ENCODE peak calls at places on chromosomes 11 and 22, in seven cellular contexts. Y is neural crest cell; K is stimulated activated CD4-positive, alpha-beta T cell treated with anti-CD3 and anti-CD28 coated beads, Interleukin-15, amount 100 ng/mL, for 1 hour; F is left colon; L is AML-193; B is NCI-H146; C is effector CD8-positive, alpha-beta T cell. G is an unnamed sample.

GRCh38 chr11:128455766-128456165 is 131.6 kb downstream of the ETS1 start:
- DNase-seq in Y (no peak), K (no peak), F (no peak), L (no peak), B (no peak), C (no peak), G (no peak)

GRCh38 chr22:20550851-20551744 is 43.7 kb downstream of the MED15 start:
- DNase-seq in Y (peak; percentile 44), K (no peak), F (peak; percentile 49), L (no peak), B (no peak), C (peak; percentile 33), G (no peak)

GRCh38 chr11:15248749-15249148 is 134.0 kb downstream of the INSC start:
- DNase-seq in Y (no peak), K (no peak), F (no peak), L (no peak), B (no peak), C (no peak), G (no peak)

GRCh38 chr11:19907008-19907579 is 194.5 kb downstream of the NAV2 start:
- DNase-seq in Y (no peak), K (no peak), F (no peak), L (no peak), B (no peak), C (no peak), G (no peak)

GRCh38 chr11:113960702-113961330 is 14.1 kb upstream of the HTR3A start:
- DNase-seq in Y (no peak), K (no peak), F (no peak), L (no peak), B (no peak), C (no peak), G (no peak)

GRCh38 chr11:46480909-46481308 is 89.3 kb upstream of the CHRM4 start:
- DNase-seq in Y (no peak), K (no peak), F (no peak), L (no peak), B (no peak), C (no peak), G (no peak)

GRCh38 chr22:24068377-24068680 is 57.2 kb downstream of the CABIN1 start:
- DNase-seq in Y (no peak), K (no peak), F (no peak), L (no peak), B (no peak), C (no peak), G (no peak)

GRCh38 chr11:28585007-28585406 is 476.8 kb downstream of the METTL15 start:
- DNase-seq in Y (no peak), K (no peak), F (no peak), L (no peak), B (no peak), C (no peak), G (no peak)

GRCh38 chr11:19232910-19233503 is 7.7 kb downstream of the E2F8 start:
- DNase-seq in Y (no peak), K (no peak), F (no peak), L (no peak), B (no peak), C (no peak), G (no peak)

GRCh38 chr22:46827072-46827780 is 64.8 kb downstream of the TBC1D22A start:
- DNase-seq in Y (no peak), K (no peak), F (no peak), L (no peak), B (no peak), C (no peak), G (no peak)

GRCh38 chr22:44815099-44816070 is 63.0 kb downstream of the ARHGAP8 start:
- DNase-seq in Y (no peak), K (no peak), F (no peak), L (no peak), B (no peak), C (no peak), G (no peak)

GRCh38 chr11:2097356-2097997 is 41.7 kb downstream of the IGF2 start:
- DNase-seq in Y (peak; percentile 32), K (no peak), F (peak; percentile 27), L (no peak), B (no peak), C (no peak), G (no peak)

GRCh38 chr11:123939317-123939716 is at the start of gene OR4D5:
- DNase-seq in Y (no peak), K (no peak), F (no peak), L (no peak), B (no peak), C (no peak), G (no peak)

GRCh38 chr11:65471410-65471762 is 27.5 kb upstream of the MALAT1 start:
- DNase-seq in Y (no peak), K (no peak), F (peak; percentile 82), L (peak; percentile 38), B (no peak), C (no peak), G (no peak)

GRCh38 chr22:40855960-40856512 is 403 bp downstream of the ST13 start:
- DNase-seq in Y (no peak), K (peak; percentile 7), F (no peak), L (peak; percentile 18), B (peak; percentile 27), C (peak; percentile 31), G (peak; percentile 13)

GRCh38 chr11:36053314-36053713 is 109.5 kb downstream of the LDLRAD3 start:
- DNase-seq in Y (no peak), K (no peak), F (no peak), L (no peak), B (no peak), C (no peak), G (no peak)

GRCh38 chr11:126680109-126680508 is 320.5 kb downstream of the KIRREL3 start:
- DNase-seq in Y (no peak), K (no peak), F (no peak), L (no peak), B (peak; percentile 45), C (no peak), G (peak; percentile 64)

GRCh38 chr11:7595951-7596350 is 77.3 kb downstream of the CYB5R2 start:
- DNase-seq in Y (no peak), K (no peak), F (no peak), L (no peak), B (no peak), C (no peak), G (no peak)

GRCh38 chr11:70352074-70352473 is 46.3 kb upstream of the CTTN start:
- DNase-seq in Y (no peak), K (no peak), F (no peak), L (no peak), B (no peak), C (no peak), G (no peak)

GRCh38 chr11:61052182-61052972 is 49.9 kb upstream of the CD5 start:
- DNase-seq in Y (no peak), K (no peak), F (no peak), L (no peak), B (no peak), C (no peak), G (no peak)

GRCh38 chr11:8250446-8250845 is 13.2 kb downstream of the LMO1 start:
- DNase-seq in Y (no peak), K (no peak), F (no peak), L (no peak), B (no peak), C (no peak), G (no peak)

GRCh38 chr11:126929186-126930085 is 71.1 kb downstream of the KIRREL3 start:
- DNase-seq in Y (no peak), K (no peak), F (no peak), L (no peak), B (no peak), C (no peak), G (no peak)

GRCh38 chr11:86896486-86896885 is 58.7 kb downstream of the FZD4 start:
- DNase-seq in Y (no peak), K (no peak), F (no peak), L (no peak), B (no peak), C (no peak), G (no peak)

GRCh38 chr11:118938491-118939411 is 13.0 kb upstream of the BCL9L start:
- DNase-seq in Y (no peak), K (no peak), F (no peak), L (no peak), B (no peak), C (no peak), G (no peak)

G was measured in NCI-H345.